ENCODE peak calls at places on chromosome 1, in five cellular contexts. W is left ventricle myocardium inferior; I is transverse colon; B is naive thymus-derived CD4-positive, alpha-beta T cell; Y is Karpas-422. U is an unnamed sample. For H3K27me3 and H3K4me1, the result is how much of the 10 kb centered on the place peaks cover.

GRCh38 chr1:162538815-162539431 is 22.6 kb upstream of the UAP1 start:
- DNase-seq in W (no peak), B (no peak), I (no peak), Y (no peak), U (no peak)

GRCh38 chr1:14757260-14757625 is 158.8 kb downstream of the KAZN start:
- DNase-seq in B (no peak), W (no peak), Y (no peak), I (no peak), U (no peak)

GRCh38 chr1:6783956-6784559 is 1.2 kb upstream of the CAMTA1 start:
- DNase-seq in W (no peak), Y (peak), B (no peak), I (no peak), U (no peak)

GRCh38 chr1:165387505-165387904 is 31.0 kb upstream of the LMX1A start:
- DNase-seq in B (no peak), I (no peak), W (no peak), Y (no peak), U (no peak)

GRCh38 chr1:234276389-234276788 is 96.9 kb upstream of the COA6 start:
- DNase-seq in B (no peak), I (no peak), W (no peak), Y (no peak), U (no peak)

GRCh38 chr1:178529364-178530036 is 16.6 kb downstream of the TEX35 start:
- DNase-seq in Y (no peak), I (no peak), B (no peak), W (no peak), U (no peak)

GRCh38 chr1:19828546-19828945 is 13.5 kb upstream of the RNF186 start:
- DNase-seq in B (no peak), W (no peak), I (no peak), Y (no peak), U (no peak)

GRCh38 chr1:235069577-235070563 is 58.8 kb downstream of the TOMM20 start:
- DNase-seq in I (peak), Y (no peak), B (no peak), W (peak), U (no peak)

GRCh38 chr1:214002472-214002871 is 14.7 kb downstream of the PROX1 start:
- DNase-seq in B (no peak), Y (no peak), W (no peak), I (no peak), U (no peak)

GRCh38 chr1:230099435-230099834 is 32.4 kb downstream of the GALNT2 start:
- DNase-seq in B (no peak), Y (no peak), I (no peak), W (no peak), U (no peak)

GRCh38 chr1:24289937-24290595 is 29.1 kb upstream of the GRHL3 start:
- DNase-seq in W (peak), I (peak), B (no peak), Y (no peak), U (no peak)

GRCh38 chr1:186183219-186183618 is 191.8 kb downstream of the TPR start:
- DNase-seq in Y (no peak), B (no peak), W (no peak), I (no peak), U (no peak)

GRCh38 chr1:33347650-33347992 is 26.7 kb upstream of the A3GALT2 start:
- DNase-seq in W (no peak), I (peak), B (no peak), Y (no peak), U (no peak)

GRCh38 chr1:151013518-151013917 is 5.3 kb downstream of the PRUNE1 start:
- DNase-seq in I (no peak), Y (no peak), B (no peak), W (no peak), U (no peak)

GRCh38 chr1:230231739-230232075 is 164.7 kb downstream of the GALNT2 start:
- DNase-seq in I (peak), B (no peak), Y (no peak), W (peak), U (no peak)

GRCh38 chr1:93257889-93258288 is 77.4 kb downstream of the CCDC18 start:
- DNase-seq in I (no peak), W (no peak), Y (no peak), B (no peak), U (no peak)

GRCh38 chr1:77271851-77272250 is 10.0 kb upstream of the AK5 start:
- DNase-seq in I (no peak), Y (no peak), B (no peak), W (no peak), U (no peak)

GRCh38 chr1:64087768-64088167 is 115.7 kb upstream of the UBE2U start:
- DNase-seq in Y (no peak), B (no peak), I (no peak), W (no peak), U (no peak)

GRCh38 chr1:57450981-57451380 is 27.1 kb upstream of the DAB1 start:
- DNase-seq in B (no peak), W (no peak), I (no peak), Y (no peak), U (no peak)

GRCh38 chr1:47941609-47942237 is 55.5 kb downstream of the TRABD2B start:
- DNase-seq in B (no peak), W (no peak), I (no peak), Y (no peak), U (no peak)

GRCh38 chr1:204268101-204268500 is 54.3 kb upstream of the GOLT1A start:
- DNase-seq in Y (no peak), I (no peak), B (no peak), W (no peak), U (no peak)
- H3K27me3 ChIP-seq in Y (under half), I (under half), B (under half), W (under half), U (under half)

GRCh38 chr1:109768700-109769325 is 5.1 kb upstream of the EPS8L3 start:
- DNase-seq in I (peak), W (peak), B (no peak), Y (no peak), U (no peak)
- H3K4me1 ChIP-seq in I (under half), W (under half), B (under half), Y (under half), U (under half)

GRCh38 chr1:36122463-36123025 is 2.5 kb downstream of the COL8A2 start:
- DNase-seq in B (no peak), I (no peak), W (no peak), Y (no peak), U (no peak)

GRCh38 chr1:36122062-36122461 is 3.0 kb downstream of the COL8A2 start:
- DNase-seq in Y (no peak), I (no peak), W (no peak), B (no peak), U (no peak)

GRCh38 chr1:36124404-36125128 is 456 bp downstream of the COL8A2 start:
- DNase-seq in Y (no peak), W (no peak), I (no peak), B (no peak), U (no peak)

GRCh38 chr1:36125129-36125991 is at the start of gene COL8A2:
- DNase-seq in W (peak), I (peak), B (no peak), Y (no peak), U (no peak)

GRCh38 chr1:36123357-36123756 is 1.7 kb downstream of the COL8A2 start:
- DNase-seq in W (no peak), B (no peak), Y (peak), I (no peak), U (no peak)
- H3K27me3 ChIP-seq in W (under half), B (under half), Y (under half), I (under half), U (under half)

GRCh38 chr1:54853793-54854370 is 33.1 kb downstream of the DHCR24 start:
- DNase-seq in W (no peak), Y (no peak), I (no peak), B (no peak), U (no peak)
- H3K4me1 ChIP-seq in W (under half), Y (under half), I (under half), B (under half), U (under half)

U was measured in CD8-positive, alpha-beta memory T cell.